ENCODE peak calls at places on chromosome 18, in seven cellular contexts. Q is ascending aorta; J is sigmoid colon; E is CD8-positive, alpha-beta T cell; P is IMR-90; I is ovary; R is heart right ventricle. S is an unnamed sample. For H3K4me1, the result is how much of the 10 kb centered on the place peaks cover.

GRCh38 chr18:66635342-66635741 is 31.5 kb upstream of the CDH19 start:
- DNase-seq in J (no peak), I (no peak), P (no peak), Q (no peak), R (peak), E (no peak), S (no peak)

GRCh38 chr18:43049021-43049420 is 66.5 kb downstream of the RIT2 start:
- DNase-seq in R (no peak), E (no peak), P (peak), Q (no peak), J (no peak), I (no peak), S (no peak)

GRCh38 chr18:7924616-7925015 is 357.5 kb downstream of the PTPRM start:
- DNase-seq in Q (no peak), P (no peak), I (no peak), J (no peak), R (no peak), E (no peak), S (no peak)

GRCh38 chr18:55706893-55707292 is 118.9 kb upstream of the TCF4 start:
- DNase-seq in R (no peak), I (no peak), P (peak), J (no peak), E (no peak), Q (no peak), S (no peak)

GRCh38 chr18:27899893-27900292 is 277.0 kb downstream of the CDH2 start:
- DNase-seq in R (no peak), Q (no peak), E (no peak), J (no peak), P (no peak), I (no peak), S (no peak)

GRCh38 chr18:55861266-55861665 is 273.3 kb upstream of the TCF4 start:
- DNase-seq in J (no peak), I (no peak), R (no peak), Q (no peak), P (peak), E (no peak), S (no peak)

GRCh38 chr18:13223341-13224148 is 5.0 kb downstream of the LDLRAD4 start:
- DNase-seq in R (peak), J (no peak), P (no peak), Q (peak), I (no peak), E (no peak), S (no peak)

GRCh38 chr18:25055076-25055475 is 296.9 kb downstream of the ZNF521 start:
- DNase-seq in R (no peak), J (no peak), P (peak), I (no peak), E (no peak), Q (no peak), S (no peak)

GRCh38 chr18:56258178-56258577 is 380.2 kb downstream of the TXNL1 start:
- DNase-seq in P (peak), Q (no peak), E (no peak), I (no peak), R (no peak), J (no peak), S (no peak)

GRCh38 chr18:519019-519879 is 18.7 kb upstream of the COLEC12 start:
- DNase-seq in P (peak), J (peak), I (peak), E (no peak), R (peak), Q (no peak), S (peak)

GRCh38 chr18:60671022-60671421 is 298.4 kb upstream of the MC4R start:
- DNase-seq in P (no peak), J (no peak), R (no peak), I (no peak), Q (no peak), E (no peak), S (no peak)

GRCh38 chr18:27604583-27604982 is 419.5 kb upstream of the CHST9 start:
- DNase-seq in R (no peak), J (no peak), E (no peak), I (no peak), Q (no peak), P (peak), S (no peak)

GRCh38 chr18:35264409-35264808 is 23.6 kb downstream of the ZNF397 start:
- DNase-seq in P (no peak), E (no peak), I (no peak), J (no peak), Q (no peak), R (no peak), S (no peak)

GRCh38 chr18:35271656-35272055 is 18.4 kb downstream of the ZSCAN30 start:
- DNase-seq in P (no peak), E (no peak), Q (no peak), I (no peak), R (no peak), J (no peak), S (no peak)

GRCh38 chr18:35268811-35269210 is 21.2 kb downstream of the ZSCAN30 start:
- DNase-seq in J (no peak), E (no peak), I (no peak), P (no peak), R (no peak), Q (no peak), S (no peak)

GRCh38 chr18:35267161-35267651 is 22.8 kb downstream of the ZSCAN30 start:
- DNase-seq in J (peak), Q (peak), I (peak), E (peak), R (peak), P (no peak), S (peak)

GRCh38 chr18:35267809-35268208 is 22.2 kb downstream of the ZSCAN30 start:
- DNase-seq in R (peak), P (no peak), E (peak), I (peak), Q (no peak), J (peak), S (peak)
- H3K27ac ChIP-seq in R (peak), P (no peak), E (peak), I (no peak), Q (peak), J (peak), S (peak)

DNA sequence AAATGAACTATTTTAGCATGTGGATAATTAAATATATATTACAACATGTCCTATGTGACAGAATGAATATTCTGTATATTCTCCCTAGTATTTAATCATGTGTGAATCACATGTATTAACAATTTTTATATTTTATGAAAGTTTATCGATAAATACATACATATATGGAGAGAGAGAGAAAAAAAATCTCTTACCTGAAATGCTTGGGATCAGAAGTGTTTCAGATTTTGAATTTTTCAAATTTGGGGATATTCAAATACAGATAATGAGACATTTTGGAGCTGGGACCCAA is 228.6 kb upstream of the RBBP8 start:
- DNase-seq in J (no peak), R (no peak), P (no peak), E (no peak), I (no peak), Q (no peak), S (no peak)
- TF ChIP-seq CTCF in J (no peak), R (no peak), P (no peak), E (no peak), I (no peak), Q (no peak), S (no peak)

DNA sequence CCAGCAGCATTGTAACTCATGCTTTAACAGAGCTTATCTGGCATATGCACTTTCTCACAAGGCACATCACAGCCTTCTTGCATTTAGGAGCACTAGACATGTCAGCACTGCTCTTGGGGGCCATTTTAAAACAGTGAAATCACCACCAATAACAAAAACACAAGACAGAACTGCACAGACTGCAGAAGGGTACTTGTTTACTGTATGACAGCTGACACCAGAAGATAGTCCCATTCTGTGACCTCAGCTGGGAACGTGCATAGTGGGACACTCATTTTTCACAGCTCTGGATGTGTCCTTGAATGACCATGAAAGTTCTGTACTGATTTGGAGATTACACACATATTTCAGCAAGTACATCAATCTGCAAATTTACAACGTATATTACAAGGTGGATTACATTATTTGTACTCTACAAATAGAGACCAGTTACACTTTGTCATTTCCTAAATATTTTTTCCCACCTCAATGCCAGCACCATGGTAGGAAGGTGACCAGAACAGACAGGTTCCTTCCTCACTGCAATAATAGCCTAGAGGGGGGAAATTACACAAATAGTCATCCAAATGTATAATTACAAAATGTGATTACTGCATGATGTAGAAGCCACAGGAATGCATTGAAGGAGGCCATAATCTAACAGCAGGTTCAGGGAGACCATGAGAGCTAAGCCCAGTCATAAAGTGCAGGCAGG is 35.1 kb downstream of the CCBE1 start:
- DNase-seq in E (no peak), J (no peak), R (no peak), P (peak), I (no peak), Q (no peak), S (no peak)
- H3K4me1 ChIP-seq in E (under half), J (half or more), R (under half), P (under half), I (under half), Q (under half), S (under half)

GRCh38 chr18:62001396-62001795 is 108.6 kb upstream of the RNF152 start:
- DNase-seq in E (no peak), I (no peak), P (no peak), J (no peak), Q (no peak), R (no peak), S (no peak)

GRCh38 chr18:61993831-61994230 is 101.0 kb upstream of the RNF152 start:
- DNase-seq in Q (no peak), E (no peak), I (no peak), R (no peak), J (no peak), P (no peak), S (no peak)

GRCh38 chr18:61998335-61998734 is 105.5 kb upstream of the RNF152 start:
- DNase-seq in Q (no peak), E (no peak), R (no peak), J (no peak), I (no peak), P (no peak), S (no peak)

GRCh38 chr18:61995547-61996062 is 102.8 kb upstream of the RNF152 start:
- DNase-seq in R (no peak), P (no peak), Q (no peak), J (no peak), I (no peak), E (no peak), S (no peak)

GRCh38 chr18:61998957-61999356 is 106.2 kb upstream of the RNF152 start:
- DNase-seq in Q (no peak), J (no peak), E (no peak), R (no peak), P (peak), I (no peak), S (no peak)
- H3K27ac ChIP-seq in Q (peak), J (no peak), E (no peak), R (no peak), P (peak), I (no peak), S (no peak)

GRCh38 chr18:58496937-58497336 is 132.0 kb downstream of the ALPK2 start:
- DNase-seq in I (no peak), J (no peak), R (no peak), P (no peak), E (no peak), Q (no peak), S (no peak)
- TF ChIP-seq CTCF in I (no peak), J (no peak), R (no peak), P (no peak), E (no peak), Q (no peak), S (no peak)